ENCODE peak calls at places on chromosome 6, in six cellular contexts. K is BE2C, C is AG10803, Z is epithelial cell of esophagus, I is endothelial cell, Q is AG09319. B is an unnamed sample.

GRCh38 chr6:55469829-55470438 is 109.1 kb downstream of the HMGCLL1 start:
- DNase-seq in K (no peak), C (no peak), Q (no peak), I (no peak), Z (no peak), B (no peak)

GRCh38 chr6:53151676-53152075 is 3.0 kb upstream of the GCM1 start:
- DNase-seq in I (peak), Q (no peak), C (no peak), K (peak), Z (peak), B (no peak)

GRCh38 chr6:47428746-47429664 is 48.6 kb upstream of the CD2AP start:
- DNase-seq in K (no peak), Q (no peak), I (no peak), C (no peak), Z (no peak), B (no peak)

GRCh38 chr6:34575326-34575725 is 19.2 kb upstream of the SPDEF start:
- DNase-seq in K (no peak), Z (no peak), I (no peak), Q (no peak), C (no peak), B (no peak)

GRCh38 chr6:140931581-140931980 is 1201.1 kb upstream of the GJE1 start:
- DNase-seq in K (no peak), Z (no peak), Q (no peak), I (no peak), C (no peak), B (no peak)

GRCh38 chr6:158611039-158611438 is 33.5 kb downstream of the DYNLT1 start:
- DNase-seq in I (no peak), Z (no peak), Q (no peak), K (no peak), C (no peak), B (no peak)

GRCh38 chr6:37049735-37049989 is 44.2 kb downstream of the FGD2 start:
- DNase-seq in C (no peak), K (no peak), Z (no peak), Q (no peak), I (no peak), B (no peak)

GRCh38 chr6:157561929-157562810 is 181.2 kb downstream of the ZDHHC14 start:
- DNase-seq in Q (no peak), K (no peak), C (no peak), Z (no peak), I (no peak), B (no peak)

GRCh38 chr6:110490110-110490509 is 13.7 kb upstream of the SLC22A16 start:
- DNase-seq in C (no peak), Z (no peak), I (no peak), Q (no peak), K (no peak), B (no peak)

GRCh38 chr6:107982511-107982910 is 24.5 kb upstream of the SEC63 start:
- DNase-seq in I (no peak), K (no peak), Z (no peak), C (no peak), Q (no peak), B (no peak)

GRCh38 chr6:36964908-36965307 is 10.4 kb downstream of the PI16 start:
- DNase-seq in K (no peak), I (no peak), Q (no peak), Z (no peak), C (no peak), B (no peak)

GRCh38 chr6:33619166-33619565 is 2.0 kb upstream of the ITPR3 start:
- DNase-seq in K (no peak), Z (no peak), C (no peak), Q (no peak), I (no peak), B (no peak)

GRCh38 chr6:39298061-39298460 is 16.2 kb downstream of the KCNK17 start:
- DNase-seq in K (no peak), Q (no peak), Z (no peak), C (no peak), I (no peak), B (no peak)

GRCh38 chr6:3706547-3707467 is 44.7 kb downstream of the PXDC1 start:
- DNase-seq in I (no peak), C (no peak), Q (no peak), Z (peak), K (no peak), B (no peak)

GRCh38 chr6:108557494-108558371 is 3.0 kb upstream of the FOXO3 start:
- DNase-seq in Q (no peak), Z (peak), I (peak), K (peak), C (peak), B (peak)

GRCh38 chr6:1758076-1758679 is 148.5 kb downstream of the FOXC1 start:
- DNase-seq in Z (peak), K (no peak), I (no peak), Q (no peak), C (no peak), B (no peak)

GRCh38 chr6:89385156-89385667 is 26.9 kb downstream of the RRAGD start:
- DNase-seq in K (no peak), Z (peak), C (no peak), Q (no peak), I (no peak), B (peak)

GRCh38 chr6:12173670-12174069 is 116.5 kb upstream of the EDN1 start:
- DNase-seq in K (no peak), Z (no peak), I (no peak), Q (no peak), C (no peak), B (no peak)

GRCh38 chr6:56808871-56809359 is 146.0 kb upstream of the BEND6 start:
- DNase-seq in I (no peak), C (peak), Q (no peak), Z (peak), K (peak), B (peak)

GRCh38 chr6:3209114-3210023 is 18.1 kb downstream of the TUBB2B start:
- DNase-seq in I (no peak), K (peak), Z (peak), C (peak), Q (peak), B (peak)

GRCh38 chr6:3398165-3398562 is 58.7 kb downstream of the SLC22A23 start:
- DNase-seq in Q (no peak), I (no peak), K (no peak), C (no peak), Z (no peak), B (no peak)

GRCh38 chr6:2531426-2532208 is 219.1 kb downstream of the MYLK4 start:
- DNase-seq in C (peak), I (no peak), Q (peak), Z (peak), K (no peak), B (no peak)

GRCh38 chr6:139316622-139317317 is 25.0 kb upstream of the TXLNB start:
- DNase-seq in K (no peak), Z (no peak), Q (no peak), C (no peak), I (no peak), B (no peak)

GRCh38 chr6:56072856-56073255 is 174.5 kb downstream of the COL21A1 start:
- DNase-seq in Z (no peak), I (no peak), Q (peak), K (no peak), C (peak), B (no peak)

GRCh38 chr6:31152776-31153175 is 4.8 kb downstream of the CCHCR1 start:
- DNase-seq in I (no peak), Q (no peak), K (no peak), C (no peak), Z (no peak), B (no peak)

GRCh38 chr6:145028144-145028818 is 707.0 kb downstream of the EPM2A start:
- DNase-seq in K (peak), C (peak), Z (peak), I (peak), Q (no peak), B (no peak)

GRCh38 chr6:17015551-17016381 is 86.1 kb upstream of the STMND1 start:
- DNase-seq in K (no peak), I (peak), Q (no peak), C (no peak), Z (peak), B (peak)

GRCh38 chr6:25006565-25007001 is 70.8 kb upstream of the RIPOR2 start:
- DNase-seq in Q (no peak), C (peak), Z (peak), I (peak), K (no peak), B (no peak)

GRCh38 chr6:114941078-114941477 is 598.3 kb upstream of the HS3ST5 start:
- DNase-seq in Z (no peak), Q (no peak), I (no peak), K (no peak), C (no peak), B (no peak)

GRCh38 chr6:30769088-30769852 is 24.9 kb upstream of the IER3 start:
- DNase-seq in Q (peak), K (peak), Z (peak), I (no peak), C (peak), B (no peak)

GRCh38 chr6:104718672-104719071 is 141.0 kb downstream of the HACE1 start:
- DNase-seq in Q (no peak), I (no peak), K (no peak), Z (no peak), C (peak), B (no peak)

GRCh38 chr6:130282234-130282995 is 59.7 kb upstream of the SAMD3 start:
- DNase-seq in Q (no peak), C (peak), I (no peak), Z (peak), K (no peak), B (no peak)

GRCh38 chr6:138087549-138087948 is 19.7 kb downstream of the PERP start:
- DNase-seq in Z (peak), I (no peak), K (no peak), Q (no peak), C (no peak), B (no peak)

GRCh38 chr6:57305754-57306153 is 11.7 kb upstream of the PRIM2 start:
- DNase-seq in Z (no peak), Q (no peak), I (no peak), C (peak), K (no peak), B (no peak)

GRCh38 chr6:152723398-152723797 is 25.7 kb downstream of the MYCT1 start:
- DNase-seq in Z (peak), I (no peak), Q (no peak), K (no peak), C (peak), B (peak)

GRCh38 chr6:3315841-3316240 is 57.1 kb downstream of the PSMG4 start:
- DNase-seq in I (no peak), Q (no peak), K (no peak), C (no peak), Z (no peak), B (no peak)

GRCh38 chr6:81241717-81242116 is 510.8 kb downstream of the TENT5A start:
- DNase-seq in Z (peak), I (no peak), C (peak), Q (no peak), K (no peak), B (no peak)

DNA sequence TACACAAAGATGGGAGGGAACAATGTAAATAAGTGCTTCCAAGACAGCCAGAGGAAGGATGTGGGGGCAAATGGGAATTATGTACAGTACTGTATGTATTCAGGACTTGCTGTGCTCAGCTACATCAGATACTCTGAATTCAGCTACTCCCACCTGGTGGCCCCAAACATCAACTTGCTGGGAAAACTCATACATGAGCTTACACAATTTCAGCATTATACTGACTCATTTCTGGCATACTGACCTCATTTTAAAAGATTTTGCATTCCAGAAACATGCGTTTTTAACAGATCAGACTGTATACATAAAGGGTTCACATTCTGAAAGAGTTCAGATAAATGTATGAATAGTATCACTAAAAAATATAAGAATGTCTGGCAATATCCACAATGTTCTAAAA is 59.7 kb downstream of the GPX5 start:
- DNase-seq in C (no peak), Q (no peak), I (no peak), Z (peak), K (no peak), B (no peak)
- TF ChIP-seq CTCF in C (no peak), Q (no peak), I (no peak), Z (no peak), K (no peak), B (no peak)

DNA sequence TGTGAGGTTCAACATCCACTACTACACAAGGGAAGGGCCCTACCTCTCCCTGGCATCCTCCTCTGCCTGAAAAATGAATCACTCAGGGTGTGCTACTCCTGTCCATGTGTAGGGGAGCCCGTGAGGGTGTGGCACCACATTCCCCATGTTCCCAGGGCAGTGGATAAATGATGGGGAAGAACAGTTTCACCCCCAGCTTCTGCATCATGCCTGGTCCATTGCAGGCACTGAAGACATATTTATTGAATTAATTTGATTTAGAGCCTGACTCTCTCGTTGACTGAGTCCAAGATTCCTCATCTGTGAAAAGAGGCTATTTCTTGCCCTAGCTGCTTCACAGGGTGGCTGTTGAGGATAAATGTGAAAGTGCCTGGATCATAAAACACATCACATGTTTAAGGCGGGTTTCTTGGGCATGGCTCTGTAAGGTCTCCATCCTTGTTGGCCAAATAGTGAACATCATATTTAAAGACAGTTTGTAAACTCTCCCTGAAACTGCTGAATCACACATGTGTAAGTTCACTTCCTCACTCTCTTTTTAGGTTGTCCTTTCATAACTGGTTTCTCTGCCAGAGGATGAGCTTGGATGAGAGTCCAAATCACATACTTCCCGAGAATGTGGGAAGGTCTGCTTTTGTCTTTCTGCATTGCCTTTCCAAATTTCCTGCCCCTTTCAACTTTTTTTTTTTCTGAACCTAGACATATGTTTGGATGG is 79.7 kb upstream of the FYN start:
- DNase-seq in Z (peak), K (no peak), C (peak), I (no peak), Q (no peak), B (no peak)
- TF ChIP-seq CTCF in Z (peak), K (no peak), C (no peak), I (no peak), Q (no peak), B (no peak)

GRCh38 chr6:117829594-117830319 is 77.3 kb upstream of the SLC35F1 start:
- DNase-seq in C (peak), Q (no peak), I (peak), Z (peak), K (peak), B (peak)
- TF ChIP-seq CTCF in C (peak), Q (no peak), I (peak), Z (peak), K (peak), B (peak)

GRCh38 chr6:13378669-13379590 is 50.6 kb upstream of the TBC1D7 start:
- DNase-seq in C (no peak), Q (no peak), Z (no peak), I (no peak), K (no peak), B (no peak)
- TF ChIP-seq CTCF in C (no peak), Q (no peak), Z (no peak), I (no peak), K (no peak), B (no peak)

DNA sequence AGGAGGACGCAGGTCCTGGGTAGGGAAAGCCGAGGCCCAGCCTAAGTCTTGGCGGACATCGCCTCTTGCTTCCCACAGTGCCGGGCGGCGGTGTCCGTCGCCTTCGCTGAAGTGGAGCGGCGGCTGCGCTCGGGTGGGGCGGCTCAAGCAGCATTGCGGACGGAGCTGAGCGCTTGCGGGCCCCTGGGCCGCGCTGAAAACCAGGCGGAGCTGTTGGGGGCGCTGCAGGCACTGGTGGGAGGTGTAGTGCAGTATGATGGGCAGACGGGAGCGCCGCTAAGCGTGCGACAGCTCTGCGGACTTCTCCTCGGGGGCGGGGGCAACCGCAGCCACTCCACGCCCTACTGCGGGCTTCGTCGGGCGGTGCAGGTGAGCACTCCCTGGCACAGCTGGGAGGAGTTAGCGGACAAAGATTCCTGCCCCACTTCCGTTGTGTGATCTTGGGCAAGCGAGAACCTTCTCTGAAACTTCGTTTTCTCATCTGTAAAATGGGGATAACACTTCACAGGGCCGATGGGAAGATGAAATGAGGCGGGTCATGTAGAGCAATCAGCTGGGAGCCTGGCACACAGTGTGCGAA is 4.3 kb downstream of the PRSS16 start:
- DNase-seq in Q (no peak), K (peak), I (peak), C (peak), Z (peak), B (peak)
- TF ChIP-seq CTCF in Q (peak), K (peak), I (no peak), C (peak), Z (peak), B (peak)

GRCh38 chr6:686528-686927 is 6.4 kb downstream of the EXOC2 start:
- DNase-seq in Q (no peak), I (no peak), Z (no peak), C (no peak), K (peak), B (no peak)
- TF ChIP-seq CTCF in Q (no peak), I (no peak), Z (peak), C (peak), K (peak), B (no peak)

B was measured in glutamatergic neuron.